ENCODE peak calls at places on chromosomes 16 and 17, in six cellular contexts. One of them, this sample, is unnamed.

GRCh38 chr16:88883117-88883895 is 16.8 kb upstream of the PABPN1L start:
- DNase-seq in colonic mucosa: no peak
- DNase-seq in right lobe of liver: peak; percentile 93
- DNase-seq in substantia nigra: no peak
- DNase-seq in CD4-positive, alpha-beta memory T cell: no peak
- DNase-seq in IMR-90: no peak
- DNase-seq in this sample: peak; percentile 56

GRCh38 chr16:59634951-59635350 is 900.8 kb upstream of the GOT2 start:
- DNase-seq in colonic mucosa: no peak
- DNase-seq in right lobe of liver: no peak
- DNase-seq in substantia nigra: no peak
- DNase-seq in CD4-positive, alpha-beta memory T cell: no peak
- DNase-seq in IMR-90: peak; percentile 22
- DNase-seq in this sample: no peak

GRCh38 chr17:38852771-38853291 is 690 bp downstream of the RPL23 start:
- DNase-seq in colonic mucosa: no peak
- DNase-seq in right lobe of liver: no peak
- DNase-seq in substantia nigra: no peak
- DNase-seq in CD4-positive, alpha-beta memory T cell: no peak
- DNase-seq in IMR-90: no peak
- DNase-seq in this sample: no peak

GRCh38 chr17:40070895-40071719 is 8.3 kb downstream of the THRA start:
- DNase-seq in colonic mucosa: peak; percentile 94
- DNase-seq in right lobe of liver: no peak
- DNase-seq in substantia nigra: peak; percentile 45
- DNase-seq in CD4-positive, alpha-beta memory T cell: no peak
- DNase-seq in IMR-90: no peak
- DNase-seq in this sample: no peak

GRCh38 chr17:72502111-72502939 is 381.5 kb downstream of the SOX9 start:
- DNase-seq in colonic mucosa: peak; percentile 50
- DNase-seq in right lobe of liver: no peak
- DNase-seq in substantia nigra: no peak
- DNase-seq in CD4-positive, alpha-beta memory T cell: no peak
- DNase-seq in IMR-90: peak; percentile 64
- DNase-seq in this sample: no peak

GRCh38 chr17:8016632-8017424 is 14.4 kb downstream of the GUCY2D start:
- DNase-seq in colonic mucosa: peak; percentile 76
- DNase-seq in right lobe of liver: peak; percentile 80
- DNase-seq in substantia nigra: no peak
- DNase-seq in CD4-positive, alpha-beta memory T cell: peak; percentile 41
- DNase-seq in IMR-90: no peak
- DNase-seq in this sample: no peak

GRCh38 chr17:6872941-6873340 is 41.4 kb upstream of the TEKT1 start:
- DNase-seq in colonic mucosa: no peak
- DNase-seq in right lobe of liver: no peak
- DNase-seq in substantia nigra: no peak
- DNase-seq in CD4-positive, alpha-beta memory T cell: no peak
- DNase-seq in IMR-90: no peak
- DNase-seq in this sample: no peak

GRCh38 chr17:37788531-37788930 is 43.7 kb upstream of the HNF1B start:
- DNase-seq in colonic mucosa: peak; percentile 64
- DNase-seq in right lobe of liver: no peak
- DNase-seq in substantia nigra: no peak
- DNase-seq in CD4-positive, alpha-beta memory T cell: no peak
- DNase-seq in IMR-90: no peak
- DNase-seq in this sample: no peak

GRCh38 chr16:77221482-77221881 is 22.3 kb downstream of the SYCE1L start:
- DNase-seq in colonic mucosa: no peak
- DNase-seq in right lobe of liver: no peak
- DNase-seq in substantia nigra: no peak
- DNase-seq in CD4-positive, alpha-beta memory T cell: no peak
- DNase-seq in IMR-90: peak; percentile 13
- DNase-seq in this sample: no peak

GRCh38 chr17:76642994-76643393 is 563 bp downstream of the ST6GALNAC1 start:
- DNase-seq in colonic mucosa: no peak
- DNase-seq in right lobe of liver: no peak
- DNase-seq in substantia nigra: no peak
- DNase-seq in CD4-positive, alpha-beta memory T cell: no peak
- DNase-seq in IMR-90: no peak
- DNase-seq in this sample: no peak

GRCh38 chr17:76643553-76644148 is at the start of gene ST6GALNAC1:
- DNase-seq in colonic mucosa: peak; percentile 89
- DNase-seq in right lobe of liver: no peak
- DNase-seq in substantia nigra: no peak
- DNase-seq in CD4-positive, alpha-beta memory T cell: peak; percentile 66
- DNase-seq in IMR-90: no peak
- DNase-seq in this sample: no peak

GRCh38 chr17:76646712-76647111 is 3.2 kb upstream of the ST6GALNAC1 start:
- DNase-seq in colonic mucosa: no peak
- DNase-seq in right lobe of liver: no peak
- DNase-seq in substantia nigra: no peak
- DNase-seq in CD4-positive, alpha-beta memory T cell: no peak
- DNase-seq in IMR-90: no peak
- DNase-seq in this sample: no peak

GRCh38 chr17:76645481-76645880 is 1.9 kb upstream of the ST6GALNAC1 start:
- DNase-seq in colonic mucosa: peak; percentile 75
- DNase-seq in right lobe of liver: no peak
- DNase-seq in substantia nigra: no peak
- DNase-seq in CD4-positive, alpha-beta memory T cell: no peak
- DNase-seq in IMR-90: no peak
- DNase-seq in this sample: no peak

GRCh38 chr17:76644995-76645394 is 1.4 kb upstream of the ST6GALNAC1 start:
- DNase-seq in colonic mucosa: peak; percentile 80
- DNase-seq in right lobe of liver: no peak
- DNase-seq in substantia nigra: no peak
- DNase-seq in CD4-positive, alpha-beta memory T cell: no peak
- DNase-seq in IMR-90: no peak
- DNase-seq in this sample: no peak
- H3K27ac ChIP-seq in colonic mucosa: peak overlapping the region; percentile 85
- H3K27ac ChIP-seq in right lobe of liver: no peak overlapping the region
- H3K27ac ChIP-seq in substantia nigra: no peak overlapping the region
- H3K27ac ChIP-seq in CD4-positive, alpha-beta memory T cell: no peak overlapping the region
- H3K27ac ChIP-seq in IMR-90: no peak overlapping the region
- H3K27ac ChIP-seq in this sample: no peak overlapping the region

GRCh38 chr16:56941092-56941491 is 9.2 kb downstream of the HERPUD1 start:
- DNase-seq in colonic mucosa: no peak
- DNase-seq in right lobe of liver: no peak
- DNase-seq in substantia nigra: no peak
- DNase-seq in CD4-positive, alpha-beta memory T cell: no peak
- DNase-seq in IMR-90: no peak
- DNase-seq in this sample: no peak

GRCh38 chr16:56936491-56936890 is 4.5 kb downstream of the HERPUD1 start:
- DNase-seq in colonic mucosa: no peak
- DNase-seq in right lobe of liver: no peak
- DNase-seq in substantia nigra: no peak
- DNase-seq in CD4-positive, alpha-beta memory T cell: no peak
- DNase-seq in IMR-90: no peak
- DNase-seq in this sample: no peak

GRCh38 chr16:56936950-56937349 is 5.0 kb downstream of the HERPUD1 start:
- DNase-seq in colonic mucosa: no peak
- DNase-seq in right lobe of liver: no peak
- DNase-seq in substantia nigra: no peak
- DNase-seq in CD4-positive, alpha-beta memory T cell: no peak
- DNase-seq in IMR-90: no peak
- DNase-seq in this sample: no peak

GRCh38 chr16:56939801-56940200 is 7.9 kb downstream of the HERPUD1 start:
- DNase-seq in colonic mucosa: no peak
- DNase-seq in right lobe of liver: no peak
- DNase-seq in substantia nigra: no peak
- DNase-seq in CD4-positive, alpha-beta memory T cell: no peak
- DNase-seq in IMR-90: no peak
- DNase-seq in this sample: no peak

DNA sequence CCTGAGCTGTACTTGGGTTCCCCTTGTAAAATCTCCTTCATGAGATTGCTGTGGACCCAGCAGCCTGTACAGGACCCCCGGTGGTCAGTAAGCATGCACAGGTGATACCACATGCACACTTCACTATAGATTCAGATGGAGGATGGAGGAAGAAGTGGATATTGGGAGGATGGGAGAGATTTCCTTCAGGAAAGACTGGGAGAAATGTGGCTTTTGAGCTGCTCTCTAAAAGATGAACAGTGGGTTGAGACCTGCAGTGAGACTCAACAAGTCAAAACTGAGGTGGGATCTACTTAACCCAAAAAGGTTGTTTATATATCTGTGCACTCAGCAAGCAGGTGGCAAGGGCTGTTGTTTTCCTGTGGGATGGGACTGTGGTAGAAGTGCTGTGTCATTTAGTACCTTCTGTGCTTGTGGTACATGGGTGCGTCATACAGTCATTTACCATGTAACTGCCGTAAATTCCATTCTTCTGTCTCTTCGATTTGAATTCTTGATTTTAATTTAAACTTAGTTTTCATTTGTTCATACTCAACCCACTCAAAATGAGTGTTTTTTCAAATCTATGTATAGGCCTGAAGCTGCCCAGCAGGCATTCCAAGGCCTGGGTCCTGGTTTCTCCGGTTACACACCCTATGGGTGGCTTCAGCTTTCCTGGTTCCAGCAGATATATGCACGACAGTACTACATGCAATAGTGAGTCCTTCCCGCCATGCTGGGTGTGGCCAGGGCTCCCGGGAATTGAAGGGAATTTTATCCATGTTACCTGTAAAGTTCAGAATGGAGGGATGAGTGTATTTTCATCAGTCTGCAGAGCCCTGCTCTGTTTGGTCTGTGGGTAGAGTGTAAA is 6.9 kb downstream of the HERPUD1 start:
- DNase-seq in colonic mucosa: no peak
- DNase-seq in right lobe of liver: no peak
- DNase-seq in substantia nigra: no peak
- DNase-seq in CD4-positive, alpha-beta memory T cell: peak; percentile 53
- DNase-seq in IMR-90: no peak
- DNase-seq in this sample: no peak
- H3K27ac ChIP-seq in colonic mucosa: no peak overlapping the region
- H3K27ac ChIP-seq in right lobe of liver: no peak overlapping the region
- H3K27ac ChIP-seq in substantia nigra: no peak overlapping the region
- H3K27ac ChIP-seq in CD4-positive, alpha-beta memory T cell: peak overlapping the region; percentile 43
- H3K27ac ChIP-seq in IMR-90: no peak overlapping the region
- H3K27ac ChIP-seq in this sample: no peak overlapping the region

GRCh38 chr17:45631941-45632340 is 141.4 kb upstream of the PLEKHM1 start:
- DNase-seq in colonic mucosa: no peak
- DNase-seq in right lobe of liver: no peak
- DNase-seq in substantia nigra: no peak
- DNase-seq in CD4-positive, alpha-beta memory T cell: no peak
- DNase-seq in IMR-90: no peak
- DNase-seq in this sample: no peak
- H3K27ac ChIP-seq in colonic mucosa: no peak overlapping the region
- H3K27ac ChIP-seq in right lobe of liver: no peak overlapping the region
- H3K27ac ChIP-seq in substantia nigra: no peak overlapping the region
- H3K27ac ChIP-seq in CD4-positive, alpha-beta memory T cell: no peak overlapping the region
- H3K27ac ChIP-seq in IMR-90: no peak overlapping the region
- H3K27ac ChIP-seq in this sample: no peak overlapping the region

DNA sequence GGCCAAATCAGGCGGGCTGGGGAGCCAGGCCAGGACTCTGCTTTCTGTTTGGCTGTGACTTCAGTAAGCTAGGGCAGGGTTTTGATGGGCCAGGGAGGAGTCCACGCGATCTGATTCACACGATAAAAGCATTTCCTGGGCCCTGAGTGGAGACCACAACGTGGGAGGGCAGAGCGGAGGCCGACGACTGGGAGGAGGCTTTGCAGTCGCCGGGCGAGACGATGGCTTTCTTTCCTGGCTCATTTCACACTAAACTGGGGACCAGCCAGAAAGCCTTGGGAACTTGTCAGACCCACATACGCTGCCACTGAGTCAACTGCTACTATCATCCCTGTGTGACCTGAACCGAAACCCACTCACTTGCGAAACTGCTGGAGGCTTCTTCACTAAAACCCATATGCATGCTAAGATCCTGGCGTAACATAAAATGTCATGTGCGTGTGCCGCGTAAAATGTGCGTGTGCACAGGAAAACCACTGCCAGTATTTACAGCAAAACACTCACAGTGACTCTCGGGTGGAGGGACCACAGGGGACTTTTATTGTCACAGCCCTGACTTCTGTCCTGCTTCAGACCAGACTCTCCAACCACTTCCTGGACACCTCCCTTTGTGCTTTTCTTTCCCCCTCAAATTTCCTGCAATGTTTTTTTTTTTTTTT is 14.2 kb upstream of the RHBDF2 start:
- DNase-seq in colonic mucosa: peak; percentile 62
- DNase-seq in right lobe of liver: no peak
- DNase-seq in substantia nigra: no peak
- DNase-seq in CD4-positive, alpha-beta memory T cell: peak; percentile 95
- DNase-seq in IMR-90: peak; percentile 97
- DNase-seq in this sample: no peak
- H3K27ac ChIP-seq in colonic mucosa: peak overlapping the region; percentile 64
- H3K27ac ChIP-seq in right lobe of liver: peak overlapping the region; percentile 43
- H3K27ac ChIP-seq in substantia nigra: no peak overlapping the region
- H3K27ac ChIP-seq in CD4-positive, alpha-beta memory T cell: peak overlapping the region; percentile 76
- H3K27ac ChIP-seq in IMR-90: peak overlapping the region; percentile 65
- H3K27ac ChIP-seq in this sample: peak overlapping the region; percentile 30

GRCh38 chr17:30827082-30827481 is 2.6 kb upstream of the CRLF3 start:
- DNase-seq in colonic mucosa: no peak
- DNase-seq in right lobe of liver: no peak
- DNase-seq in substantia nigra: no peak
- DNase-seq in CD4-positive, alpha-beta memory T cell: no peak
- DNase-seq in IMR-90: no peak
- DNase-seq in this sample: no peak

GRCh38 chr17:30831257-30831656 is 509 bp upstream of the ATAD5 start:
- DNase-seq in colonic mucosa: no peak
- DNase-seq in right lobe of liver: no peak
- DNase-seq in substantia nigra: no peak
- DNase-seq in CD4-positive, alpha-beta memory T cell: no peak
- DNase-seq in IMR-90: peak; percentile 5
- DNase-seq in this sample: no peak

GRCh38 chr17:30832438-30832790 is 648 bp downstream of the ATAD5 start:
- DNase-seq in colonic mucosa: no peak
- DNase-seq in right lobe of liver: no peak
- DNase-seq in substantia nigra: no peak
- DNase-seq in CD4-positive, alpha-beta memory T cell: no peak
- DNase-seq in IMR-90: no peak
- DNase-seq in this sample: no peak

GRCh38 chr17:30829022-30829421 is 2.7 kb upstream of the ATAD5 start:
- DNase-seq in colonic mucosa: no peak
- DNase-seq in right lobe of liver: no peak
- DNase-seq in substantia nigra: no peak
- DNase-seq in CD4-positive, alpha-beta memory T cell: no peak
- DNase-seq in IMR-90: no peak
- DNase-seq in this sample: no peak

GRCh38 chr17:30831663-30832437 is at the start of gene ATAD5:
- DNase-seq in colonic mucosa: peak; percentile 94
- DNase-seq in right lobe of liver: peak; percentile 94
- DNase-seq in substantia nigra: peak; percentile 60
- DNase-seq in CD4-positive, alpha-beta memory T cell: peak; percentile 88
- DNase-seq in IMR-90: peak; percentile 91
- DNase-seq in this sample: no peak
- H3K27ac ChIP-seq in colonic mucosa: no peak within 1 kb of the TSS
- H3K27ac ChIP-seq in right lobe of liver: no peak within 1 kb of the TSS
- H3K27ac ChIP-seq in substantia nigra: peak within 1 kb of the TSS; percentile 49
- H3K27ac ChIP-seq in CD4-positive, alpha-beta memory T cell: peak within 1 kb of the TSS; percentile 73
- H3K27ac ChIP-seq in IMR-90: peak within 1 kb of the TSS; percentile 64
- H3K27ac ChIP-seq in this sample: peak within 1 kb of the TSS; percentile 79

DNA sequence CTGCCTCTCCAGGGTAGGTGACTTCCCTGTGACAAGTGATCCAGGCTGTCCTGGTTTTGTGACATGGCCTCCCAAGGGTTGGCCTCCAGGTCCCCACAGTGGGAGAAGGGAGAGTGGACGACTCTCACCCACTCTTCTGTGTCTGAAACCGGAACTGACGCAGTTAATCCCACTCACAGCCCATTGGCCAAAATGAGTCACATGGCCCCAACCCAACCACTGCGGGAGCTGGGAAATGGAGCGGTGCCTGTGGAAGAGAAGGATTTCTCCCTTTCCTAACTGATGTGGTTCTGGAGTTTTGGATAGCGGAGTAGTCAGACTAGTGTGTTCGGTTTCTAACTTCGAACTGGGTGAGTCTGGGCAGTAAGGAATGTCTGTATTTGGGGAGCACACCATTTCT is 79.4 kb downstream of the ABCC6 start:
- DNase-seq in colonic mucosa: no peak
- DNase-seq in right lobe of liver: no peak
- DNase-seq in substantia nigra: no peak
- DNase-seq in CD4-positive, alpha-beta memory T cell: no peak
- DNase-seq in IMR-90: no peak
- DNase-seq in this sample: no peak
- H3K27ac ChIP-seq in colonic mucosa: no peak overlapping the region
- H3K27ac ChIP-seq in right lobe of liver: no peak overlapping the region
- H3K27ac ChIP-seq in substantia nigra: no peak overlapping the region
- H3K27ac ChIP-seq in CD4-positive, alpha-beta memory T cell: no peak overlapping the region
- H3K27ac ChIP-seq in IMR-90: no peak overlapping the region
- H3K27ac ChIP-seq in this sample: no peak overlapping the region

This sample was measured in keratinocyte.